ENCODE peak calls at places on chromosomes 4 and X, in six cellular contexts. U, X, Q, C, N and E are unnamed samples.
A peak's percentile ranks its signal among the peaks of the same experiment; 100 is the strongest.

GRCh38 chr4:106803107-106803506 is 233.0 kb downstream of the DKK2 start:
- DNase-seq in U (no peak), X (no peak), Q (no peak), C (no peak), N (no peak), E (no peak)

GRCh38 chrX:132490086-132490419 is 1.2 kb upstream of the MBNL3 start:
- DNase-seq in U (no peak), X (no peak), Q (no peak), C (no peak), N (no peak), E (no peak)

GRCh38 chr4:37675587-37676290 is 10.4 kb downstream of the RELL1 start:
- DNase-seq in U (no peak), X (no peak), Q (no peak), C (no peak), N (no peak), E (no peak)

GRCh38 chr4:36243355-36244256 is 708 bp downstream of the ARAP2 start:
- DNase-seq in U (peak; percentile 20), X (peak; percentile 77), Q (no peak), C (no peak), N (peak; percentile 85), E (peak; percentile 44)

GRCh38 chrX:39397561-39398200 is 596.4 kb downstream of the MID1IP1 start:
- DNase-seq in U (no peak), X (no peak), Q (no peak), C (no peak), N (no peak), E (no peak)

GRCh38 chrX:96481831-96482230 is 202.8 kb upstream of the DIAPH2 start:
- DNase-seq in U (no peak), X (no peak), Q (no peak), C (no peak), N (no peak), E (no peak)

GRCh38 chrX:21661316-21661715 is 3.2 kb upstream of the KLHL34 start:
- DNase-seq in U (no peak), X (no peak), Q (no peak), C (no peak), N (no peak), E (no peak)

GRCh38 chr4:92100980-92101379 is 202.8 kb upstream of the GRID2 start:
- DNase-seq in U (no peak), X (no peak), Q (no peak), C (no peak), N (no peak), E (no peak)

GRCh38 chr4:122700178-122700725 is 32.3 kb upstream of the BBS12 start:
- DNase-seq in U (peak; percentile 67), X (peak; percentile 68), Q (no peak), C (no peak), N (no peak), E (peak; percentile 58)

GRCh38 chr4:153448003-153448731 is 18.0 kb upstream of the TMEM131L start:
- DNase-seq in U (peak; percentile 28), X (no peak), Q (peak; percentile 9), C (no peak), N (no peak), E (peak; percentile 36)

GRCh38 chr4:105710678-105711077 is 2.1 kb downstream of the GSTCD start:
- DNase-seq in U (peak; percentile 54), X (no peak), Q (no peak), C (no peak), N (no peak), E (no peak)

GRCh38 chrX:116204947-116205346 is 34.4 kb downstream of the AGTR2 start:
- DNase-seq in U (peak; percentile 26), X (no peak), Q (peak; percentile 8), C (peak; percentile 11), N (no peak), E (peak; percentile 16)

GRCh38 chr4:48162162-48162561 is 28.1 kb upstream of the TXK start:
- DNase-seq in U (peak; percentile 33), X (no peak), Q (no peak), C (no peak), N (no peak), E (peak; percentile 13)

GRCh38 chrX:1448793-1449580 is 3.7 kb downstream of the ASMTL start:
- DNase-seq in U (no peak), X (peak; percentile 11), Q (no peak), C (no peak), N (peak; percentile 18), E (no peak)

GRCh38 chrX:153763298-153763932 is 634 bp upstream of the PLXNB3 start:
- DNase-seq in U (no peak), X (peak; percentile 23), Q (no peak), C (no peak), N (peak; percentile 38), E (no peak)

GRCh38 chrX:13463608-13464007 is 105.8 kb upstream of the EGFL6 start:
- DNase-seq in U (peak; percentile 97), X (no peak), Q (peak; percentile 5), C (peak; percentile 75), N (no peak), E (peak; percentile 80)

GRCh38 chr4:658681-659667 is 15.1 kb downstream of the ATP5ME start:
- DNase-seq in U (no peak), X (no peak), Q (no peak), C (no peak), N (no peak), E (no peak)

GRCh38 chrX:35890699-35891098 is 28.8 kb upstream of the CFAP47 start:
- DNase-seq in U (peak; percentile 31), X (no peak), Q (peak; percentile 24), C (peak; percentile 64), N (peak; percentile 44), E (peak; percentile 28)

GRCh38 chr4:151955721-151956340 is 195.0 kb upstream of the GATB start:
- DNase-seq in U (peak; percentile 44), X (no peak), Q (no peak), C (no peak), N (no peak), E (peak; percentile 48)

GRCh38 chr4:666822-667544 is 7.1 kb downstream of the ATP5ME start:
- DNase-seq in U (no peak), X (no peak), Q (no peak), C (no peak), N (no peak), E (no peak)

GRCh38 chrX:997631-998137 is 214.8 kb downstream of the CRLF2 start:
- DNase-seq in U (no peak), X (no peak), Q (peak; percentile 19), C (peak; percentile 32), N (peak; percentile 13), E (no peak)

GRCh38 chr4:102437111-102437510 is 64.0 kb upstream of the NFKB1 start:
- DNase-seq in U (no peak), X (no peak), Q (no peak), C (peak; percentile 66), N (no peak), E (no peak)

GRCh38 chr4:102427599-102427998 is 73.6 kb upstream of the NFKB1 start:
- DNase-seq in U (no peak), X (no peak), Q (no peak), C (no peak), N (no peak), E (no peak)

GRCh38 chr4:102430511-102430910 is 70.6 kb upstream of the NFKB1 start:
- DNase-seq in U (peak; percentile 39), X (no peak), Q (no peak), C (no peak), N (no peak), E (peak; percentile 64)

GRCh38 chr4:102429553-102429952 is 71.6 kb upstream of the NFKB1 start:
- DNase-seq in U (peak; percentile 79), X (no peak), Q (no peak), C (no peak), N (no peak), E (peak; percentile 77)

DNA sequence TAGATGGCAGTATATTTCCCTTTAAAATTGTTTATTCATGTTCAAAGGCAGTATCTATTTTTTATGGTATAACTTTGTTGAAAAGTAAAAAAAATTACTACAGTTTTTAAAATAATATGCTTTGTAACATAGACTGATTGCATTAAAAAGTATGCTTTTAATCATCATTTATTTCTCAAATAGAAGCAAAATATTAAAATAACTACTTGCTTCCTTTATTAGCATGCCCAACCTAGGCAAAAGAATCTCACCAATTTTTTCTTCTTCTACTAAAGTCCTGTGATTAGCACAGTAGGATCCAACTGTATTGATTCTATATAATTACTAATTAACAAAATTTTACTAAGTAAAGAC is 69.6 kb upstream of the NFKB1 start:
- DNase-seq in U (no peak), X (no peak), Q (no peak), C (no peak), N (no peak), E (no peak)
- TF ChIP-seq CTCF in U (no peak), X (no peak), Q (peak; percentile 25), C (no peak), N (no peak), E (no peak)

GRCh38 chr4:129926936-129927335 is 831.0 kb downstream of the C4orf33 start:
- DNase-seq in U (peak; percentile 1), X (no peak), Q (no peak), C (peak; percentile 47), N (no peak), E (no peak)
- TF ChIP-seq CTCF in U (peak; percentile 11), X (peak; percentile 31), Q (no peak), C (peak; percentile 11), N (no peak), E (no peak)

GRCh38 chr4:8583655-8584025 is 3.4 kb downstream of the GPR78 start:
- DNase-seq in U (no peak), X (no peak), Q (no peak), C (no peak), N (peak; percentile 53), E (no peak)

GRCh38 chr4:8585721-8586161 is 5.5 kb downstream of the GPR78 start:
- DNase-seq in U (no peak), X (no peak), Q (no peak), C (no peak), N (peak; percentile 52), E (no peak)

GRCh38 chr4:8586671-8587468 is 5.7 kb upstream of the CPZ start:
- DNase-seq in U (no peak), X (no peak), Q (no peak), C (no peak), N (peak; percentile 49), E (no peak)

GRCh38 chr4:8586246-8586645 is 6.1 kb downstream of the GPR78 start:
- DNase-seq in U (no peak), X (no peak), Q (no peak), C (no peak), N (no peak), E (no peak)

GRCh38 chr4:8585186-8585585 is 5.0 kb downstream of the GPR78 start:
- DNase-seq in U (no peak), X (no peak), Q (no peak), C (no peak), N (peak; percentile 45), E (no peak)
- TF ChIP-seq CTCF in U (no peak), X (no peak), Q (peak; percentile 14), C (peak; percentile 25), N (no peak), E (no peak)

GRCh38 chr4:73919691-73920090 is 50.5 kb downstream of the CXCL1 start:
- DNase-seq in U (no peak), X (no peak), Q (no peak), C (no peak), N (no peak), E (peak; percentile 72)
- TF ChIP-seq CTCF in U (no peak), X (no peak), Q (no peak), C (no peak), N (no peak), E (no peak)

GRCh38 chrX:66760648-66761047 is 121.8 kb upstream of the EDA2R start:
- DNase-seq in U (peak; percentile 1), X (no peak), Q (no peak), C (peak; percentile 21), N (no peak), E (no peak)
- TF ChIP-seq CTCF in U (peak; percentile 14), X (peak; percentile 24), Q (no peak), C (no peak), N (no peak), E (no peak)

GRCh38 chrX:64570204-64570603 is 175.0 kb upstream of the MTMR8 start:
- DNase-seq in U (no peak), X (no peak), Q (no peak), C (peak; percentile 1), N (no peak), E (no peak)
- TF ChIP-seq CTCF in U (no peak), X (no peak), Q (no peak), C (peak; percentile 11), N (no peak), E (no peak)